ENCODE peak calls at places on chromosomes 6 and 20, in eight cellular contexts. R, C, D, W, T, X, J and Q are unnamed samples.

GRCh38 chr20:23111944-23112342 is 25.8 kb upstream of the CD93 start:
- DNase-seq in R (no peak), C (no peak), D (no peak), W (no peak), T (no peak), X (no peak), J (no peak), Q (no peak)

GRCh38 chr6:132199343-132199742 is 201.9 kb downstream of the MOXD1 start:
- DNase-seq in R (no peak), C (no peak), D (peak), W (no peak), T (no peak), X (no peak), J (no peak), Q (peak)

GRCh38 chr6:43138267-43138666 is 32.8 kb upstream of the SRF start:
- DNase-seq in R (no peak), C (no peak), D (no peak), W (no peak), T (no peak), X (no peak), J (no peak), Q (no peak)

GRCh38 chr6:16296061-16296670 is 57.8 kb downstream of the GMPR start:
- DNase-seq in R (peak), C (no peak), D (no peak), W (no peak), T (no peak), X (no peak), J (no peak), Q (no peak)

GRCh38 chr6:90413867-90414266 is 117.2 kb upstream of the BACH2 start:
- DNase-seq in R (peak), C (peak), D (no peak), W (no peak), T (peak), X (peak), J (peak), Q (peak)

GRCh38 chr6:125598422-125598821 is 151.0 kb upstream of the HEY2 start:
- DNase-seq in R (no peak), C (no peak), D (peak), W (no peak), T (no peak), X (peak), J (no peak), Q (peak)

GRCh38 chr6:10589429-10589727 is 68.2 kb downstream of the GCNT2 start:
- DNase-seq in R (no peak), C (no peak), D (no peak), W (no peak), T (no peak), X (no peak), J (no peak), Q (no peak)

GRCh38 chr6:80098392-80098791 is 8.1 kb upstream of the BCKDHB start:
- DNase-seq in R (no peak), C (no peak), D (no peak), W (no peak), T (no peak), X (no peak), J (no peak), Q (no peak)

GRCh38 chr6:134358320-134358719 is 40.4 kb upstream of the SGK1 start:
- DNase-seq in R (no peak), C (no peak), D (peak), W (no peak), T (no peak), X (no peak), J (no peak), Q (no peak)

GRCh38 chr20:32429343-32429742 is 71.2 kb downstream of the ASXL1 start:
- DNase-seq in R (no peak), C (no peak), D (no peak), W (no peak), T (no peak), X (no peak), J (no peak), Q (no peak)

GRCh38 chr6:85449818-85450577 is at the start of gene NT5E:
- DNase-seq in R (peak), C (no peak), D (peak), W (peak), T (peak), X (no peak), J (peak), Q (peak)

GRCh38 chr6:14072084-14072483 is 45.5 kb upstream of the CD83 start:
- DNase-seq in R (no peak), C (no peak), D (peak), W (no peak), T (no peak), X (no peak), J (no peak), Q (peak)

GRCh38 chr20:60956194-60956593 is 295.9 kb upstream of the CDH4 start:
- DNase-seq in R (no peak), C (no peak), D (no peak), W (no peak), T (no peak), X (no peak), J (no peak), Q (no peak)

GRCh38 chr20:4708856-4709255 is 12.9 kb upstream of the PRND start:
- DNase-seq in R (no peak), C (no peak), D (no peak), W (no peak), T (no peak), X (no peak), J (no peak), Q (no peak)